ENCODE peak calls at places on chromosomes 16 and 17, in seven cellular contexts. J is ureter, E is GM04504, X is AG08395, Q is cardiac fibroblast, M is SK-N-DZ, F is Caki2. W is an unnamed sample.

GRCh38 chr16:20175358-20175757 is 101.7 kb upstream of the GPR139 start:
- DNase-seq in J (no peak), E (no peak), X (no peak), Q (no peak), M (no peak), F (no peak), W (no peak)

GRCh38 chr17:16552637-16553045 is 16.4 kb downstream of the ZNF287 start:
- DNase-seq in J (no peak), E (no peak), X (no peak), Q (no peak), M (no peak), F (no peak), W (no peak)

GRCh38 chr17:49995055-49995738 is at the start of gene DLX3:
- DNase-seq in J (peak), E (peak), X (peak), Q (peak), M (peak), F (peak), W (peak)

GRCh38 chr17:79022507-79022991 is 1.4 kb upstream of the C1QTNF1 start:
- DNase-seq in J (peak), E (no peak), X (no peak), Q (peak), M (no peak), F (no peak), W (no peak)

GRCh38 chr16:47946077-47946476 is 209.7 kb downstream of the ABCC12 start:
- DNase-seq in J (no peak), E (no peak), X (no peak), Q (peak), M (no peak), F (no peak), W (no peak)

GRCh38 chr16:50506543-50506937 is 41.7 kb upstream of the NKD1 start:
- DNase-seq in J (no peak), E (no peak), X (no peak), Q (no peak), M (no peak), F (no peak), W (no peak)

GRCh38 chr17:56935461-56935860 is 21.6 kb upstream of the TRIM25 start:
- DNase-seq in J (no peak), E (no peak), X (no peak), Q (no peak), M (no peak), F (no peak), W (no peak)

GRCh38 chr17:56717471-56717870 is 116.2 kb downstream of the C17orf67 start:
- DNase-seq in J (no peak), E (no peak), X (no peak), Q (no peak), M (no peak), F (no peak), W (no peak)

GRCh38 chr16:29809850-29810698 is 1.9 kb upstream of the PRRT2 start:
- DNase-seq in J (no peak), E (no peak), X (no peak), Q (peak), M (peak), F (no peak), W (peak)

GRCh38 chr16:15607700-15608396 is 35.1 kb downstream of the MARF1 start:
- DNase-seq in J (no peak), E (peak), X (no peak), Q (peak), M (no peak), F (no peak), W (no peak)

GRCh38 chr16:18932243-18932997 is 6.2 kb upstream of the SMG1 start:
- DNase-seq in J (no peak), E (peak), X (peak), Q (peak), M (no peak), F (peak), W (no peak)

GRCh38 chr16:51508813-51509212 is 357.7 kb upstream of the SALL1 start:
- DNase-seq in J (no peak), E (peak), X (peak), Q (peak), M (no peak), F (no peak), W (no peak)

GRCh38 chr16:1645914-1646525 is 32.1 kb upstream of the JPT2 start:
- DNase-seq in J (no peak), E (no peak), X (peak), Q (peak), M (no peak), F (peak), W (no peak)

GRCh38 chr16:12395266-12395665 is 408.4 kb downstream of the CPPED1 start:
- DNase-seq in J (no peak), E (no peak), X (peak), Q (peak), M (no peak), F (no peak), W (no peak)

GRCh38 chr17:82050761-82051641 is 610 bp downstream of the RFNG start:
- DNase-seq in J (no peak), E (peak), X (peak), Q (no peak), M (no peak), F (no peak), W (no peak)

GRCh38 chr16:31513126-31513525 is 4.9 kb upstream of the RUSF1 start:
- DNase-seq in J (no peak), E (peak), X (peak), Q (peak), M (no peak), F (peak), W (no peak)

GRCh38 chr17:27296427-27296979 is 2.6 kb downstream of the WSB1 start:
- DNase-seq in J (no peak), E (peak), X (peak), Q (peak), M (no peak), F (peak), W (no peak)

GRCh38 chr17:30954046-30954805 is 16.6 kb upstream of the RNF135 start:
- DNase-seq in J (no peak), E (no peak), X (no peak), Q (peak), M (no peak), F (no peak), W (no peak)

GRCh38 chr17:59829217-59830006 is 63.3 kb downstream of the TUBD1 start:
- DNase-seq in J (no peak), E (peak), X (peak), Q (peak), M (no peak), F (peak), W (no peak)

GRCh38 chr17:49742256-49742655 is 21.7 kb downstream of the FAM117A start:
- DNase-seq in J (no peak), E (no peak), X (peak), Q (peak), M (no peak), F (no peak), W (no peak)

GRCh38 chr16:67464565-67464964 is 16.4 kb downstream of the ATP6V0D1 start:
- DNase-seq in J (no peak), E (no peak), X (no peak), Q (no peak), M (no peak), F (no peak), W (no peak)

GRCh38 chr16:17213025-17213424 is 257.7 kb downstream of the XYLT1 start:
- DNase-seq in J (no peak), E (no peak), X (no peak), Q (no peak), M (no peak), F (no peak), W (no peak)

GRCh38 chr16:79885320-79885719 is 284.8 kb upstream of the MAF start:
- DNase-seq in J (peak), E (no peak), X (no peak), Q (no peak), M (no peak), F (no peak), W (no peak)

GRCh38 chr16:66728117-66728787 is 23.2 kb downstream of the DYNC1LI2 start:
- DNase-seq in J (no peak), E (no peak), X (peak), Q (peak), M (peak), F (peak), W (peak)

GRCh38 chr16:55046146-55046460 is 115.4 kb downstream of the IRX5 start:
- DNase-seq in J (no peak), E (no peak), X (no peak), Q (no peak), M (no peak), F (no peak), W (no peak)

GRCh38 chr17:18916816-18917496 is 35.0 kb upstream of the SLC5A10 start:
- DNase-seq in J (no peak), E (peak), X (peak), Q (peak), M (no peak), F (no peak), W (no peak)

GRCh38 chr16:82311528-82311927 is 141.5 kb upstream of the MPHOSPH6 start:
- DNase-seq in J (no peak), E (no peak), X (no peak), Q (no peak), M (no peak), F (no peak), W (no peak)

GRCh38 chr16:75217389-75217851 is 1.4 kb upstream of the CTRB1 start:
- DNase-seq in J (no peak), E (no peak), X (no peak), Q (no peak), M (no peak), F (no peak), W (no peak)

GRCh38 chr17:33651631-33652030 is 358.5 kb upstream of the ASIC2 start:
- DNase-seq in J (no peak), E (no peak), X (no peak), Q (no peak), M (peak), F (peak), W (no peak)

GRCh38 chr16:200388-200787 is 20.1 kb downstream of the HBQ1 start:
- DNase-seq in J (no peak), E (peak), X (peak), Q (peak), M (no peak), F (peak), W (no peak)

GRCh38 chr17:38327936-38328335 is 15.8 kb downstream of the GPR179 start:
- DNase-seq in J (no peak), E (no peak), X (no peak), Q (no peak), M (no peak), F (no peak), W (no peak)

GRCh38 chr16:83453977-83454376 is 353.8 kb upstream of the HSBP1 start:
- DNase-seq in J (no peak), E (no peak), X (no peak), Q (no peak), M (no peak), F (no peak), W (no peak)

GRCh38 chr17:36144014-36144413 is 32.4 kb downstream of the TBC1D3B start:
- DNase-seq in J (no peak), E (no peak), X (no peak), Q (no peak), M (no peak), F (no peak), W (no peak)

GRCh38 chr16:67396159-67396774 is 3.0 kb upstream of the TPPP3 start:
- DNase-seq in J (peak), E (peak), X (peak), Q (peak), M (peak), F (peak), W (peak)

GRCh38 chr16:68116256-68116853 is 31.2 kb downstream of the NFATC3 start:
- DNase-seq in J (no peak), E (no peak), X (peak), Q (peak), M (no peak), F (no peak), W (no peak)

GRCh38 chr16:20612551-20613470 is 36.6 kb upstream of the ACSM2B start:
- DNase-seq in J (no peak), E (no peak), X (no peak), Q (no peak), M (no peak), F (no peak), W (no peak)

W was measured in BE2C.